ENCODE peak calls at places on chromosome 18, in five cellular contexts. One of them, this sample, is unnamed.

GRCh38 chr18:23302852-23303527 is 150.1 kb upstream of the RIOK3 start:
- DNase-seq in GM12878: no peak
- DNase-seq in tibial nerve: no peak
- DNase-seq in BJ: peak; percentile 76
- DNase-seq in CD8-positive, alpha-beta T cell: no peak
- DNase-seq in this sample: no peak

GRCh38 chr18:76658627-76659026 is 163.6 kb upstream of the ZNF516 start:
- DNase-seq in CD8-positive, alpha-beta T cell: no peak
- DNase-seq in BJ: no peak
- DNase-seq in GM12878: no peak
- DNase-seq in tibial nerve: no peak
- DNase-seq in this sample: no peak

GRCh38 chr18:902179-902718 is 2.4 kb upstream of the ADCYAP1 start:
- DNase-seq in tibial nerve: no peak
- DNase-seq in BJ: no peak
- DNase-seq in GM12878: no peak
- DNase-seq in CD8-positive, alpha-beta T cell: no peak
- DNase-seq in this sample: no peak

GRCh38 chr18:50284226-50284885 is 3.0 kb upstream of the MBD1 start:
- DNase-seq in CD8-positive, alpha-beta T cell: no peak
- DNase-seq in GM12878: no peak
- DNase-seq in tibial nerve: no peak
- DNase-seq in BJ: no peak
- DNase-seq in this sample: no peak

GRCh38 chr18:67733094-67733493 is 216.6 kb upstream of the DSEL start:
- DNase-seq in BJ: peak; percentile 10
- DNase-seq in GM12878: no peak
- DNase-seq in tibial nerve: no peak
- DNase-seq in CD8-positive, alpha-beta T cell: no peak
- DNase-seq in this sample: no peak

GRCh38 chr18:51234117-51235010 is 36.9 kb upstream of the MEX3C start:
- DNase-seq in tibial nerve: no peak
- DNase-seq in BJ: no peak
- DNase-seq in GM12878: no peak
- DNase-seq in CD8-positive, alpha-beta T cell: no peak
- DNase-seq in this sample: no peak

GRCh38 chr18:48943736-48944527 is 6.8 kb downstream of the SMAD7 start:
- DNase-seq in BJ: no peak
- DNase-seq in CD8-positive, alpha-beta T cell: no peak
- DNase-seq in GM12878: no peak
- DNase-seq in tibial nerve: no peak
- DNase-seq in this sample: no peak

GRCh38 chr18:24209558-24209957 is 70.7 kb downstream of the CABYR start:
- DNase-seq in BJ: no peak
- DNase-seq in GM12878: no peak
- DNase-seq in tibial nerve: no peak
- DNase-seq in CD8-positive, alpha-beta T cell: no peak
- DNase-seq in this sample: no peak

GRCh38 chr18:63588869-63589268 is 1.7 kb downstream of the SERPINB13 start:
- DNase-seq in BJ: no peak
- DNase-seq in GM12878: no peak
- DNase-seq in tibial nerve: no peak
- DNase-seq in CD8-positive, alpha-beta T cell: no peak
- DNase-seq in this sample: no peak

GRCh38 chr18:9215221-9215933 is 78.8 kb downstream of the ANKRD12 start:
- DNase-seq in tibial nerve: no peak
- DNase-seq in CD8-positive, alpha-beta T cell: no peak
- DNase-seq in GM12878: no peak
- DNase-seq in BJ: no peak
- DNase-seq in this sample: no peak

GRCh38 chr18:7492385-7492784 is 74.7 kb upstream of the PTPRM start:
- DNase-seq in tibial nerve: no peak
- DNase-seq in BJ: no peak
- DNase-seq in CD8-positive, alpha-beta T cell: no peak
- DNase-seq in GM12878: no peak
- DNase-seq in this sample: peak; percentile 87

GRCh38 chr18:40531061-40531460 is 1424.0 kb upstream of the PIK3C3 start:
- DNase-seq in tibial nerve: no peak
- DNase-seq in CD8-positive, alpha-beta T cell: no peak
- DNase-seq in BJ: no peak
- DNase-seq in GM12878: no peak
- DNase-seq in this sample: no peak

GRCh38 chr18:29711931-29712330 is 1330.6 kb downstream of the DSC3 start:
- DNase-seq in BJ: no peak
- DNase-seq in GM12878: no peak
- DNase-seq in tibial nerve: no peak
- DNase-seq in CD8-positive, alpha-beta T cell: no peak
- DNase-seq in this sample: peak; percentile 66

GRCh38 chr18:54734059-54734458 is 94.2 kb upstream of the RAB27B start:
- DNase-seq in CD8-positive, alpha-beta T cell: no peak
- DNase-seq in tibial nerve: no peak
- DNase-seq in BJ: peak; percentile 52
- DNase-seq in GM12878: no peak
- DNase-seq in this sample: no peak

GRCh38 chr18:70334728-70335329 is 46.0 kb downstream of the SOCS6 start:
- DNase-seq in BJ: no peak
- DNase-seq in CD8-positive, alpha-beta T cell: no peak
- DNase-seq in tibial nerve: no peak
- DNase-seq in GM12878: no peak
- DNase-seq in this sample: no peak

GRCh38 chr18:10070581-10071000 is 156.8 kb downstream of the VAPA start:
- DNase-seq in BJ: no peak
- DNase-seq in tibial nerve: no peak
- DNase-seq in CD8-positive, alpha-beta T cell: no peak
- DNase-seq in GM12878: no peak
- DNase-seq in this sample: no peak

GRCh38 chr18:79195716-79196683 is 126.8 kb downstream of the ATP9B start:
- DNase-seq in GM12878: no peak
- DNase-seq in CD8-positive, alpha-beta T cell: no peak
- DNase-seq in BJ: no peak
- DNase-seq in tibial nerve: no peak
- DNase-seq in this sample: no peak

GRCh38 chr18:79200546-79201268 is 131.5 kb downstream of the ATP9B start:
- DNase-seq in tibial nerve: no peak
- DNase-seq in BJ: no peak
- DNase-seq in CD8-positive, alpha-beta T cell: peak; percentile 22
- DNase-seq in GM12878: no peak
- DNase-seq in this sample: no peak

GRCh38 chr18:79199691-79200374 is 130.6 kb downstream of the ATP9B start:
- DNase-seq in CD8-positive, alpha-beta T cell: no peak
- DNase-seq in tibial nerve: no peak
- DNase-seq in BJ: peak; percentile 32
- DNase-seq in GM12878: no peak
- DNase-seq in this sample: peak; percentile 95

GRCh38 chr18:79193826-79194225 is 124.6 kb downstream of the ATP9B start:
- DNase-seq in BJ: no peak
- DNase-seq in GM12878: no peak
- DNase-seq in CD8-positive, alpha-beta T cell: no peak
- DNase-seq in tibial nerve: no peak
- DNase-seq in this sample: no peak

DNA sequence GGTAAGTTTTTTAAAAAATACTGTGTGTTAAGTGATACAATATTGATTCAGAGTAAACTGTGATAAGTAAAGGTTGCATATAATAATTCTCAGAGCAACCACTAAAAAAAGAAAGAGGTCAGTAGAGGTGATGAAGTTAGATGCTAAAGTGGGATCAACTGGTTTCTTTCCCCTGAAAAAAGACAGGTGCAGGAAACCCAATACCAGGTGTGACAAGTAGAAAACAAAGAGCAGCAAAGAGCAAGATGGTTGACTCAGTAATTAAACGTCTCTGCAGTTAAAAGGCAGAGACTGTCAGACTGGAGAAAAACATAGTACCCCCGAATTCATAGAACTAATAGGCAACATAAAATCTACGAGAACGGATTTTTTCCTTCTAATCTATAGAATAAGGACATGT is 128.3 kb downstream of the ATP9B start:
- DNase-seq in BJ: no peak
- DNase-seq in GM12878: no peak
- DNase-seq in CD8-positive, alpha-beta T cell: no peak
- DNase-seq in tibial nerve: no peak
- DNase-seq in this sample: no peak
- H3K4me3 ChIP-seq in BJ: no peak overlapping the region
- H3K4me3 ChIP-seq in GM12878: no peak overlapping the region
- H3K4me3 ChIP-seq in CD8-positive, alpha-beta T cell: no peak overlapping the region
- H3K4me3 ChIP-seq in tibial nerve: no peak overlapping the region
- H3K4me3 ChIP-seq in this sample: no peak overlapping the region

GRCh38 chr18:5518899-5519371 is 24.9 kb downstream of the EPB41L3 start:
- DNase-seq in GM12878: no peak
- DNase-seq in tibial nerve: no peak
- DNase-seq in CD8-positive, alpha-beta T cell: no peak
- DNase-seq in BJ: no peak
- DNase-seq in this sample: no peak
- H3K4me3 ChIP-seq in GM12878: no peak overlapping the region
- H3K4me3 ChIP-seq in tibial nerve: no peak overlapping the region
- H3K4me3 ChIP-seq in CD8-positive, alpha-beta T cell: no peak overlapping the region
- H3K4me3 ChIP-seq in BJ: no peak overlapping the region
- H3K4me3 ChIP-seq in this sample: no peak overlapping the region

GRCh38 chr18:79069792-79070151 is 578 bp downstream of the ATP9B start:
- DNase-seq in GM12878: no peak
- DNase-seq in tibial nerve: no peak
- DNase-seq in CD8-positive, alpha-beta T cell: no peak
- DNase-seq in BJ: no peak
- DNase-seq in this sample: no peak

GRCh38 chr18:79068946-79069791 is at the start of gene ATP9B:
- DNase-seq in BJ: peak; percentile 78
- DNase-seq in GM12878: peak; percentile 88
- DNase-seq in tibial nerve: peak; percentile 96
- DNase-seq in CD8-positive, alpha-beta T cell: peak; percentile 99
- DNase-seq in this sample: peak; percentile 75

GRCh38 chr18:79068299-79068945 is 772 bp upstream of the ATP9B start:
- DNase-seq in tibial nerve: peak; percentile 19
- DNase-seq in BJ: no peak
- DNase-seq in CD8-positive, alpha-beta T cell: no peak
- DNase-seq in GM12878: peak; percentile 11
- DNase-seq in this sample: no peak

GRCh38 chr18:79071037-79071960 is 2.1 kb downstream of the ATP9B start:
- DNase-seq in GM12878: no peak
- DNase-seq in BJ: no peak
- DNase-seq in tibial nerve: no peak
- DNase-seq in CD8-positive, alpha-beta T cell: no peak
- DNase-seq in this sample: no peak

GRCh38 chr18:79070486-79070885 is 1.3 kb downstream of the ATP9B start:
- DNase-seq in tibial nerve: no peak
- DNase-seq in GM12878: no peak
- DNase-seq in BJ: no peak
- DNase-seq in CD8-positive, alpha-beta T cell: no peak
- DNase-seq in this sample: no peak
- H3K4me3 ChIP-seq in tibial nerve: no peak overlapping the region
- H3K4me3 ChIP-seq in GM12878: peak overlapping the region; percentile 80
- H3K4me3 ChIP-seq in BJ: peak overlapping the region; percentile 67
- H3K4me3 ChIP-seq in CD8-positive, alpha-beta T cell: peak overlapping the region; percentile 93
- H3K4me3 ChIP-seq in this sample: peak overlapping the region; percentile 93

DNA sequence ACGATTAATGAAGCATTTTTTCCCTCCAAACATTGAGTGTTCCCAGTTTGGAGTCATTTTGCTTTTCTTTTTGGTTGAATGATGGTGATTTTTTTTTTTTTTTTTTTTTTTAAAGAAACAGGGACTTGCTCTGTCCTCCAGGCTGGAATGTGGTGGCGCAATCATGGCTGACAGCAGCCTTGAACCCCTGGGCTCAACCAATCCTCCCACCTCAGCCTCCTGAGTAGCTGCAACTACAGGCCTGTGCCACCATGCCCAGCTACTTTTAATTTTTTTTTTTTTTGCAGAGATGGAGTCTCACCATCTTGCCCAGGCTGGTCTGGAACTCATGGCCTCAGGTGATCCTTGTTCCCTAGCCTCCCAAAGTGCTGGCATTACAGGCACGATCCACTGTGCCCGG is 46.2 kb downstream of the IMPA2 start:
- DNase-seq in tibial nerve: no peak
- DNase-seq in BJ: no peak
- DNase-seq in CD8-positive, alpha-beta T cell: no peak
- DNase-seq in GM12878: no peak
- DNase-seq in this sample: no peak
- H3K4me3 ChIP-seq in tibial nerve: no peak overlapping the region
- H3K4me3 ChIP-seq in BJ: no peak overlapping the region
- H3K4me3 ChIP-seq in CD8-positive, alpha-beta T cell: no peak overlapping the region
- H3K4me3 ChIP-seq in GM12878: no peak overlapping the region
- H3K4me3 ChIP-seq in this sample: no peak overlapping the region

GRCh38 chr18:46070683-46071614 is 1.1 kb downstream of the PSTPIP2 start:
- DNase-seq in CD8-positive, alpha-beta T cell: peak; percentile 15
- DNase-seq in GM12878: no peak
- DNase-seq in BJ: no peak
- DNase-seq in tibial nerve: no peak
- DNase-seq in this sample: no peak

GRCh38 chr18:46070232-46070631 is 1.8 kb downstream of the PSTPIP2 start:
- DNase-seq in BJ: no peak
- DNase-seq in CD8-positive, alpha-beta T cell: no peak
- DNase-seq in tibial nerve: no peak
- DNase-seq in GM12878: no peak
- DNase-seq in this sample: no peak

GRCh38 chr18:46071894-46072867 is at the start of gene PSTPIP2:
- DNase-seq in tibial nerve: peak; percentile 38
- DNase-seq in CD8-positive, alpha-beta T cell: peak; percentile 74
- DNase-seq in GM12878: no peak
- DNase-seq in BJ: no peak
- DNase-seq in this sample: no peak

GRCh38 chr18:46072959-46073358 is 899 bp upstream of the PSTPIP2 start:
- DNase-seq in GM12878: no peak
- DNase-seq in BJ: no peak
- DNase-seq in tibial nerve: no peak
- DNase-seq in CD8-positive, alpha-beta T cell: no peak
- DNase-seq in this sample: no peak

DNA sequence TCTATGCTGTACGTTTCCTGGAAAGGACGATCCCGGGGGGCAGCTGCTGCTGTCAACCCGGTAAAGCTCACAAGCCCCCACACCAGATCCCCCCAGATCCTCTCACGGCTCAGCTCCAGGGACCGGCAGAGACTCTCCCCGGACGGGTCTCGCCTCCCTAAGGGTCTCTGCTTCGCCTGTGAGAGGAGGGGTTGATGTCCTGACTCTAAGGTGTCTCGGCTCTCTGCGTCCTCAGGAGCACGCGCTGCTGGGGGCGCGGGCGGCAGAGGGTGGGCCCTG is 506 bp downstream of the PSTPIP2 start:
- DNase-seq in tibial nerve: no peak
- DNase-seq in BJ: no peak
- DNase-seq in CD8-positive, alpha-beta T cell: peak; percentile 8
- DNase-seq in GM12878: no peak
- DNase-seq in this sample: no peak
- H3K4me3 ChIP-seq in tibial nerve: peak overlapping the region; percentile 69
- H3K4me3 ChIP-seq in BJ: peak overlapping the region; percentile 89
- H3K4me3 ChIP-seq in CD8-positive, alpha-beta T cell: peak overlapping the region; percentile 94
- H3K4me3 ChIP-seq in GM12878: peak overlapping the region; percentile 66
- H3K4me3 ChIP-seq in this sample: peak overlapping the region; percentile 49